ENCODE peak calls at places on chromosomes 1 and 21, in eight cellular contexts. X, B, K, S, F, J, U and Q are unnamed samples.
A peak's percentile ranks its signal among the peaks of the same experiment; 100 is the strongest.

GRCh38 chr21:29209696-29210095 is 79.3 kb downstream of the MAP3K7CL start:
- DNase-seq in X (no peak), B (no peak), K (no peak), S (no peak), F (no peak), J (no peak), U (no peak), Q (no peak)

GRCh38 chr1:30418426-30419245 is 304.7 kb downstream of the MATN1 start:
- DNase-seq in X (no peak), B (no peak), K (no peak), S (no peak), F (no peak), J (no peak), U (no peak), Q (no peak)

GRCh38 chr1:210362526-210362925 is 33.8 kb downstream of the HHAT start:
- DNase-seq in X (no peak), B (no peak), K (peak; percentile 28), S (no peak), F (no peak), J (no peak), U (no peak), Q (no peak)

GRCh38 chr21:29215709-29216108 is 83.0 kb upstream of the BACH1 start:
- DNase-seq in X (no peak), B (no peak), K (no peak), S (no peak), F (no peak), J (no peak), U (no peak), Q (no peak)

GRCh38 chr21:35583566-35584216 is 476.6 kb downstream of the SETD4 start:
- DNase-seq in X (no peak), B (no peak), K (no peak), S (no peak), F (no peak), J (no peak), U (no peak), Q (no peak)

GRCh38 chr1:117697220-117697781 is 91.5 kb downstream of the TENT5C start:
- DNase-seq in X (no peak), B (no peak), K (no peak), S (no peak), F (no peak), J (no peak), U (no peak), Q (no peak)

GRCh38 chr1:58249729-58250586 is 296.6 kb downstream of the OMA1 start:
- DNase-seq in X (no peak), B (no peak), K (peak; percentile 9), S (peak; percentile 61), F (no peak), J (no peak), U (no peak), Q (peak; percentile 4)

GRCh38 chr1:64183985-64184440 is 19.4 kb upstream of the UBE2U start:
- DNase-seq in X (no peak), B (no peak), K (no peak), S (no peak), F (no peak), J (no peak), U (no peak), Q (no peak)

GRCh38 chr1:23132033-23132432 is 36.6 kb downstream of the LUZP1 start:
- DNase-seq in X (no peak), B (no peak), K (no peak), S (no peak), F (no peak), J (no peak), U (no peak), Q (no peak)

GRCh38 chr1:63635681-63636080 is 42.5 kb downstream of the PGM1 start:
- DNase-seq in X (no peak), B (no peak), K (peak; percentile 27), S (no peak), F (no peak), J (no peak), U (no peak), Q (peak; percentile 55)

GRCh38 chr1:245091171-245091621 is 63.6 kb upstream of the KIF26B start:
- DNase-seq in X (no peak), B (no peak), K (no peak), S (no peak), F (no peak), J (no peak), U (no peak), Q (no peak)

GRCh38 chr1:150810958-150811676 is 3.1 kb upstream of the CTSK start:
- DNase-seq in X (no peak), B (no peak), K (no peak), S (no peak), F (no peak), J (no peak), U (no peak), Q (no peak)

GRCh38 chr1:114485286-114485685 is 25.7 kb downstream of the TRIM33 start:
- DNase-seq in X (no peak), B (no peak), K (no peak), S (no peak), F (no peak), J (no peak), U (no peak), Q (no peak)

GRCh38 chr1:147723691-147724323 is 36.6 kb downstream of the GJA5 start:
- DNase-seq in X (no peak), B (no peak), K (no peak), S (peak; percentile 30), F (peak; percentile 36), J (no peak), U (no peak), Q (no peak)

GRCh38 chr21:36330904-36331303 is 10.9 kb downstream of the MORC3 start:
- DNase-seq in X (peak; percentile 41), B (no peak), K (no peak), S (peak; percentile 60), F (peak; percentile 20), J (no peak), U (no peak), Q (no peak)

GRCh38 chr1:9807541-9807940 is 16.2 kb downstream of the CLSTN1 start:
- DNase-seq in X (no peak), B (no peak), K (no peak), S (no peak), F (no peak), J (no peak), U (no peak), Q (no peak)

GRCh38 chr1:119771016-119771415 is 2.3 kb upstream of the HMGCS2 start:
- DNase-seq in X (no peak), B (no peak), K (no peak), S (peak; percentile 74), F (no peak), J (no peak), U (no peak), Q (peak; percentile 15)

GRCh38 chr1:225949041-225949440 is 8.0 kb upstream of the LEFTY2 start:
- DNase-seq in X (no peak), B (no peak), K (no peak), S (no peak), F (no peak), J (no peak), U (no peak), Q (no peak)

GRCh38 chr1:38918568-38918967 is 23.1 kb downstream of the RHBDL2 start:
- DNase-seq in X (no peak), B (no peak), K (no peak), S (no peak), F (no peak), J (no peak), U (no peak), Q (no peak)